ENCODE peak calls at places on chromosomes 3 and 15, in four cellular contexts. One of them, this sample, is unnamed.

GRCh38 chr3:152471814-152472605 is 203.3 kb downstream of the MBNL1 start:
- DNase-seq in GM23338: peak
- DNase-seq in left ventricle myocardium inferior: peak
- DNase-seq in colonic mucosa: peak
- DNase-seq in this sample: peak

GRCh38 chr3:4855676-4856075 is 123.6 kb upstream of the BHLHE40 start:
- DNase-seq in left ventricle myocardium inferior: no peak
- DNase-seq in colonic mucosa: no peak
- DNase-seq in GM23338: no peak
- DNase-seq in this sample: no peak

GRCh38 chr15:72180771-72181324 is 16.7 kb downstream of the GRAMD2A start:
- DNase-seq in GM23338: no peak
- DNase-seq in left ventricle myocardium inferior: no peak
- DNase-seq in colonic mucosa: no peak
- DNase-seq in this sample: no peak

GRCh38 chr15:36612063-36612788 is 32.8 kb downstream of the CDIN1 start:
- DNase-seq in left ventricle myocardium inferior: no peak
- DNase-seq in GM23338: no peak
- DNase-seq in colonic mucosa: no peak
- DNase-seq in this sample: no peak

GRCh38 chr15:78110096-78110495 is 17.7 kb downstream of the SH2D7 start:
- DNase-seq in GM23338: no peak
- DNase-seq in colonic mucosa: no peak
- DNase-seq in left ventricle myocardium inferior: no peak
- DNase-seq in this sample: no peak

GRCh38 chr3:134312072-134312872 is 61.6 kb upstream of the RYK start:
- DNase-seq in left ventricle myocardium inferior: no peak
- DNase-seq in GM23338: peak
- DNase-seq in colonic mucosa: peak
- DNase-seq in this sample: no peak

GRCh38 chr3:14324224-14324944 is 78.0 kb upstream of the SLC6A6 start:
- DNase-seq in left ventricle myocardium inferior: no peak
- DNase-seq in colonic mucosa: no peak
- DNase-seq in GM23338: no peak
- DNase-seq in this sample: no peak

GRCh38 chr15:88574646-88575045 is 28.2 kb upstream of the DET1 start:
- DNase-seq in colonic mucosa: no peak
- DNase-seq in left ventricle myocardium inferior: no peak
- DNase-seq in GM23338: peak
- DNase-seq in this sample: no peak

GRCh38 chr15:61936528-61937195 is 123.6 kb downstream of the VPS13C start:
- DNase-seq in left ventricle myocardium inferior: no peak
- DNase-seq in colonic mucosa: no peak
- DNase-seq in GM23338: no peak
- DNase-seq in this sample: no peak

GRCh38 chr15:34436956-34437442 is 609 bp downstream of the GOLGA8A start:
- DNase-seq in GM23338: peak
- DNase-seq in colonic mucosa: no peak
- DNase-seq in left ventricle myocardium inferior: peak
- DNase-seq in this sample: peak

GRCh38 chr15:85838655-85839054 is 43.9 kb upstream of the KLHL25 start:
- DNase-seq in GM23338: no peak
- DNase-seq in left ventricle myocardium inferior: no peak
- DNase-seq in colonic mucosa: peak
- DNase-seq in this sample: no peak

GRCh38 chr15:79919090-79919748 is 22.4 kb upstream of the MTHFS start:
- DNase-seq in left ventricle myocardium inferior: no peak
- DNase-seq in colonic mucosa: no peak
- DNase-seq in GM23338: no peak
- DNase-seq in this sample: no peak

GRCh38 chr3:131535596-131535995 is 32.8 kb upstream of the MRPL3 start:
- DNase-seq in GM23338: peak
- DNase-seq in colonic mucosa: no peak
- DNase-seq in left ventricle myocardium inferior: no peak
- DNase-seq in this sample: no peak

GRCh38 chr3:175002732-175003143 is 143.6 kb downstream of the NAALADL2 start:
- DNase-seq in GM23338: no peak
- DNase-seq in left ventricle myocardium inferior: no peak
- DNase-seq in colonic mucosa: no peak
- DNase-seq in this sample: no peak

GRCh38 chr15:73560501-73561117 is 72.6 kb downstream of the NPTN start:
- DNase-seq in GM23338: peak
- DNase-seq in colonic mucosa: peak
- DNase-seq in left ventricle myocardium inferior: no peak
- DNase-seq in this sample: no peak

GRCh38 chr15:90530250-90531051 is 728 bp downstream of the CRTC3 start:
- DNase-seq in GM23338: peak
- DNase-seq in colonic mucosa: peak
- DNase-seq in left ventricle myocardium inferior: peak
- DNase-seq in this sample: peak

GRCh38 chr15:31212956-31213694 is 111.6 kb upstream of the TRPM1 start:
- DNase-seq in GM23338: no peak
- DNase-seq in left ventricle myocardium inferior: no peak
- DNase-seq in colonic mucosa: peak
- DNase-seq in this sample: peak

GRCh38 chr15:38299216-38299615 is 46.6 kb downstream of the SPRED1 start:
- DNase-seq in left ventricle myocardium inferior: no peak
- DNase-seq in colonic mucosa: no peak
- DNase-seq in GM23338: no peak
- DNase-seq in this sample: no peak

GRCh38 chr15:70121656-70122297 is 24.1 kb upstream of the TLE3 start:
- DNase-seq in GM23338: no peak
- DNase-seq in left ventricle myocardium inferior: peak
- DNase-seq in colonic mucosa: peak
- DNase-seq in this sample: no peak

GRCh38 chr3:109257269-109257668 is 59.0 kb downstream of the DPPA2 start:
- DNase-seq in GM23338: no peak
- DNase-seq in colonic mucosa: no peak
- DNase-seq in left ventricle myocardium inferior: no peak
- DNase-seq in this sample: no peak

GRCh38 chr15:37204698-37205097 is 104.3 kb upstream of the MEIS2 start:
- DNase-seq in GM23338: peak
- DNase-seq in left ventricle myocardium inferior: no peak
- DNase-seq in colonic mucosa: no peak
- DNase-seq in this sample: no peak

GRCh38 chr3:79361748-79362378 is 405.9 kb downstream of the ROBO1 start:
- DNase-seq in left ventricle myocardium inferior: no peak
- DNase-seq in GM23338: peak
- DNase-seq in colonic mucosa: no peak
- DNase-seq in this sample: no peak

GRCh38 chr3:162534431-162534830 is 1037.8 kb downstream of the OTOL1 start:
- DNase-seq in colonic mucosa: no peak
- DNase-seq in left ventricle myocardium inferior: no peak
- DNase-seq in GM23338: no peak
- DNase-seq in this sample: no peak

GRCh38 chr15:81280696-81281095 is 43.2 kb downstream of the STARD5 start:
- DNase-seq in colonic mucosa: no peak
- DNase-seq in GM23338: no peak
- DNase-seq in left ventricle myocardium inferior: no peak
- DNase-seq in this sample: peak

GRCh38 chr15:67784057-67784781 is 41.1 kb upstream of the SKOR1 start:
- DNase-seq in left ventricle myocardium inferior: no peak
- DNase-seq in colonic mucosa: no peak
- DNase-seq in GM23338: no peak
- DNase-seq in this sample: peak

GRCh38 chr15:77066961-77067690 is 3.8 kb downstream of the TSPAN3 start:
- DNase-seq in colonic mucosa: no peak
- DNase-seq in left ventricle myocardium inferior: no peak
- DNase-seq in GM23338: no peak
- DNase-seq in this sample: no peak

GRCh38 chr3:23992051-23992628 is 47.1 kb downstream of the NR1D2 start:
- DNase-seq in left ventricle myocardium inferior: no peak
- DNase-seq in GM23338: peak
- DNase-seq in colonic mucosa: no peak
- DNase-seq in this sample: no peak

GRCh38 chr15:52011711-52012144 is 7.3 kb upstream of the MAPK6 start:
- DNase-seq in left ventricle myocardium inferior: no peak
- DNase-seq in colonic mucosa: no peak
- DNase-seq in GM23338: no peak
- DNase-seq in this sample: no peak

GRCh38 chr3:195566797-195567196 is 16.9 kb downstream of the APOD start:
- DNase-seq in left ventricle myocardium inferior: no peak
- DNase-seq in GM23338: no peak
- DNase-seq in colonic mucosa: no peak
- DNase-seq in this sample: no peak

GRCh38 chr3:53776494-53777101 is 69.6 kb downstream of the CHDH start:
- DNase-seq in left ventricle myocardium inferior: no peak
- DNase-seq in colonic mucosa: no peak
- DNase-seq in GM23338: no peak
- DNase-seq in this sample: no peak

GRCh38 chr15:70245932-70246622 is 148.4 kb upstream of the TLE3 start:
- DNase-seq in colonic mucosa: no peak
- DNase-seq in left ventricle myocardium inferior: peak
- DNase-seq in GM23338: no peak
- DNase-seq in this sample: peak

GRCh38 chr3:45026038-45026437 is at the start of gene CLEC3B:
- DNase-seq in GM23338: no peak
- DNase-seq in colonic mucosa: peak
- DNase-seq in left ventricle myocardium inferior: peak
- DNase-seq in this sample: no peak

GRCh38 chr15:89052474-89052873 is 35.8 kb upstream of the ABHD2 start:
- DNase-seq in left ventricle myocardium inferior: no peak
- DNase-seq in GM23338: no peak
- DNase-seq in colonic mucosa: no peak
- DNase-seq in this sample: no peak

GRCh38 chr3:61832375-61833229 is 271.2 kb downstream of the PTPRG start:
- DNase-seq in left ventricle myocardium inferior: no peak
- DNase-seq in colonic mucosa: no peak
- DNase-seq in GM23338: no peak
- DNase-seq in this sample: no peak

GRCh38 chr3:61830111-61830400 is 268.7 kb downstream of the PTPRG start:
- DNase-seq in GM23338: no peak
- DNase-seq in colonic mucosa: no peak
- DNase-seq in left ventricle myocardium inferior: no peak
- DNase-seq in this sample: no peak

GRCh38 chr3:61828880-61829279 is 267.5 kb downstream of the PTPRG start:
- DNase-seq in GM23338: no peak
- DNase-seq in colonic mucosa: no peak
- DNase-seq in left ventricle myocardium inferior: no peak
- DNase-seq in this sample: no peak

GRCh38 chr3:61828158-61828874 is 266.9 kb downstream of the PTPRG start:
- DNase-seq in colonic mucosa: no peak
- DNase-seq in GM23338: no peak
- DNase-seq in left ventricle myocardium inferior: no peak
- DNase-seq in this sample: no peak

GRCh38 chr3:61829301-61830110 is 268.1 kb downstream of the PTPRG start:
- DNase-seq in GM23338: peak
- DNase-seq in left ventricle myocardium inferior: no peak
- DNase-seq in colonic mucosa: no peak
- DNase-seq in this sample: no peak
- H3K27ac ChIP-seq in GM23338: peak
- H3K27ac ChIP-seq in left ventricle myocardium inferior: peak
- H3K27ac ChIP-seq in colonic mucosa: no peak
- H3K27ac ChIP-seq in this sample: peak

GRCh38 chr3:135368781-135369180 is 573.7 kb downstream of the EPHB1 start:
- DNase-seq in GM23338: no peak
- DNase-seq in colonic mucosa: no peak
- DNase-seq in left ventricle myocardium inferior: no peak
- DNase-seq in this sample: no peak
- H3K27ac ChIP-seq in GM23338: no peak
- H3K27ac ChIP-seq in colonic mucosa: no peak
- H3K27ac ChIP-seq in left ventricle myocardium inferior: no peak
- H3K27ac ChIP-seq in this sample: no peak

GRCh38 chr15:42387603-42388002 is 28.3 kb downstream of the CAPN3 start:
- DNase-seq in GM23338: no peak
- DNase-seq in colonic mucosa: no peak
- DNase-seq in left ventricle myocardium inferior: no peak
- DNase-seq in this sample: no peak
- H3K27ac ChIP-seq in GM23338: no peak
- H3K27ac ChIP-seq in colonic mucosa: no peak
- H3K27ac ChIP-seq in left ventricle myocardium inferior: peak
- H3K27ac ChIP-seq in this sample: no peak

GRCh38 chr3:42730706-42731420 is 28.3 kb upstream of the HHATL start:
- DNase-seq in left ventricle myocardium inferior: no peak
- DNase-seq in colonic mucosa: no peak
- DNase-seq in GM23338: no peak
- DNase-seq in this sample: no peak
- H3K27ac ChIP-seq in left ventricle myocardium inferior: peak
- H3K27ac ChIP-seq in colonic mucosa: no peak
- H3K27ac ChIP-seq in GM23338: no peak
- H3K27ac ChIP-seq in this sample: no peak

GRCh38 chr3:149367021-149367840 is 10.2 kb downstream of the TM4SF1 start:
- DNase-seq in GM23338: peak
- DNase-seq in colonic mucosa: peak
- DNase-seq in left ventricle myocardium inferior: no peak
- DNase-seq in this sample: no peak
- H3K27ac ChIP-seq in GM23338: peak
- H3K27ac ChIP-seq in colonic mucosa: peak
- H3K27ac ChIP-seq in left ventricle myocardium inferior: peak
- H3K27ac ChIP-seq in this sample: peak

GRCh38 chr3:71428841-71429609 is 154.5 kb downstream of the FOXP1 start:
- DNase-seq in left ventricle myocardium inferior: peak
- DNase-seq in colonic mucosa: peak
- DNase-seq in GM23338: no peak
- DNase-seq in this sample: no peak
- H3K27ac ChIP-seq in left ventricle myocardium inferior: peak
- H3K27ac ChIP-seq in colonic mucosa: peak
- H3K27ac ChIP-seq in GM23338: no peak
- H3K27ac ChIP-seq in this sample: no peak

This sample was measured in Peyer's patch.